ENCODE peak calls at places on chromosomes 4 and X, in seven cellular contexts. X is HepG2; V is effector memory CD8-positive, alpha-beta T cell; M is WTC11; I is RWPE2; R is activated T-helper 17 cell treated with anti-CD3 and anti-CD28 coated beads, Interleukin-2, amount 50 U/mL, for 72 hours; K is sciatic nerve. Z is an unnamed sample.

GRCh38 chrX:116241001-116241400 is 70.5 kb downstream of the AGTR2 start:
- ATAC-seq in X (no peak), I (no peak), R (no peak), M (no peak), K (no peak), V (no peak), Z (no peak)

GRCh38 chrX:1601051-1601767 is 9.8 kb downstream of the AKAP17A start:
- ATAC-seq in M (no peak), K (no peak), R (no peak), X (no peak), V (no peak), I (no peak), Z (no peak)

GRCh38 chr4:3046149-3046548 is 28.2 kb downstream of the HTT-AS start:
- ATAC-seq in M (no peak), I (no peak), R (no peak), K (no peak), X (no peak), V (no peak), Z (no peak)

GRCh38 chrX:115564243-115564642 is 3.3 kb downstream of the PLS3 start:
- ATAC-seq in X (no peak), V (no peak), R (no peak), K (no peak), I (no peak), M (no peak), Z (no peak)

GRCh38 chrX:54044877-54045328 is 630 bp upstream of the PHF8 start:
- ATAC-seq in X (peak; percentile 47), V (no peak), K (peak; percentile 11), R (no peak), I (no peak), M (no peak), Z (peak; percentile 0)

GRCh38 chrX:29299689-29300088 is 712.4 kb downstream of the IL1RAPL1 start:
- ATAC-seq in V (no peak), I (no peak), R (no peak), M (no peak), X (no peak), K (no peak), Z (no peak)

GRCh38 chr4:45989775-45990174 is 134.1 kb downstream of the GABRG1 start:
- ATAC-seq in K (no peak), M (no peak), V (no peak), X (no peak), I (no peak), R (no peak), Z (no peak)

GRCh38 chr4:82201805-82202636 is 171.8 kb downstream of the HNRNPD start:
- ATAC-seq in V (peak; percentile 44), R (no peak), I (peak; percentile 55), K (no peak), X (peak; percentile 90), M (peak; percentile 93), Z (no peak)

GRCh38 chrX:18994713-18995112 is 10.8 kb upstream of the PHKA2 start:
- ATAC-seq in V (no peak), I (peak; percentile 94), M (no peak), R (no peak), X (no peak), K (no peak), Z (no peak)

GRCh38 chr4:164753873-164754488 is at the start of gene SMIM31:
- ATAC-seq in I (peak; percentile 21), V (no peak), R (no peak), X (no peak), M (no peak), K (no peak), Z (no peak)

GRCh38 chr4:186651624-186652023 is 72.0 kb downstream of the FAT1 start:
- ATAC-seq in K (peak; percentile 96), R (no peak), M (peak; percentile 45), I (no peak), X (peak; percentile 45), V (no peak), Z (peak; percentile 88)